ENCODE peak calls at places on chromosome 19, in seven cellular contexts. K is fibroblast of lung; Z is transverse colon; B is CD4-positive, alpha-beta T cell; I is right lobe of liver; A is cardiac muscle cell; M is thoracic aorta. P is an unnamed sample.

GRCh38 chr19:15696654-15697194 is 23.8 kb downstream of the CYP4F12 start:
- DNase-seq in K (no peak), Z (no peak), B (no peak), I (no peak), A (no peak), M (no peak), P (no peak)

GRCh38 chr19:51111606-51112005 is 3.4 kb upstream of the CTU1 start:
- DNase-seq in K (no peak), Z (no peak), B (no peak), I (no peak), A (no peak), M (no peak), P (no peak)

GRCh38 chr19:57473646-57474045 is 3.7 kb downstream of the ZNF772 start:
- DNase-seq in K (peak; percentile 34), Z (no peak), B (no peak), I (no peak), A (peak; percentile 10), M (no peak), P (no peak)

GRCh38 chr19:16886305-16886880 is 2.4 kb upstream of the F2RL3 start:
- DNase-seq in K (peak; percentile 87), Z (peak; percentile 39), B (no peak), I (peak; percentile 62), A (peak; percentile 93), M (no peak), P (no peak)

GRCh38 chr19:45151821-45152503 is 8.8 kb downstream of the NKPD1 start:
- DNase-seq in K (no peak), Z (no peak), B (no peak), I (no peak), A (no peak), M (no peak), P (no peak)

GRCh38 chr19:37981785-37982475 is 74.9 kb downstream of the SIPA1L3 start:
- DNase-seq in K (peak; percentile 29), Z (peak; percentile 76), B (no peak), I (no peak), A (no peak), M (no peak), P (no peak)

GRCh38 chr19:55590621-55591020 is 8.7 kb downstream of the FIZ1 start:
- DNase-seq in K (no peak), Z (no peak), B (no peak), I (no peak), A (peak; percentile 9), M (no peak), P (no peak)

GRCh38 chr19:44066305-44066704 is 5.7 kb upstream of the ZNF284 start:
- DNase-seq in K (no peak), Z (no peak), B (no peak), I (no peak), A (no peak), M (no peak), P (no peak)

GRCh38 chr19:19514215-19514633 is 1.1 kb downstream of the TSSK6 start:
- DNase-seq in K (peak; percentile 84), Z (peak; percentile 60), B (no peak), I (peak; percentile 80), A (peak; percentile 89), M (no peak), P (no peak)

GRCh38 chr19:38685666-38686529 is 38.4 kb downstream of the ACTN4 start:
- DNase-seq in K (peak; percentile 67), Z (no peak), B (no peak), I (no peak), A (peak; percentile 81), M (no peak), P (no peak)

GRCh38 chr19:16435999-16436650 is 35.6 kb downstream of the EPS15L1 start:
- DNase-seq in K (no peak), Z (no peak), B (no peak), I (no peak), A (peak; percentile 70), M (no peak), P (no peak)

GRCh38 chr19:30069535-30070197 is 127.6 kb downstream of the URI1 start:
- DNase-seq in K (no peak), Z (peak; percentile 3), B (no peak), I (no peak), A (no peak), M (no peak), P (no peak)

GRCh38 chr19:6970478-6970877 is 50.8 kb downstream of the MBD3L2B start:
- DNase-seq in K (no peak), Z (no peak), B (no peak), I (no peak), A (no peak), M (no peak), P (no peak)

GRCh38 chr19:51387924-51388389 is at the start of gene LIM2:
- DNase-seq in K (no peak), Z (no peak), B (no peak), I (no peak), A (no peak), M (no peak), P (no peak)

GRCh38 chr19:34851277-34851804 is 75.4 kb upstream of the ZNF30 start:
- DNase-seq in K (no peak), Z (no peak), B (no peak), I (no peak), A (no peak), M (no peak), P (peak; percentile 16)

GRCh38 chr19:51179297-51179696 is 37.2 kb downstream of the SIGLEC7 start:
- DNase-seq in K (no peak), Z (no peak), B (no peak), I (no peak), A (no peak), M (no peak), P (no peak)

DNA sequence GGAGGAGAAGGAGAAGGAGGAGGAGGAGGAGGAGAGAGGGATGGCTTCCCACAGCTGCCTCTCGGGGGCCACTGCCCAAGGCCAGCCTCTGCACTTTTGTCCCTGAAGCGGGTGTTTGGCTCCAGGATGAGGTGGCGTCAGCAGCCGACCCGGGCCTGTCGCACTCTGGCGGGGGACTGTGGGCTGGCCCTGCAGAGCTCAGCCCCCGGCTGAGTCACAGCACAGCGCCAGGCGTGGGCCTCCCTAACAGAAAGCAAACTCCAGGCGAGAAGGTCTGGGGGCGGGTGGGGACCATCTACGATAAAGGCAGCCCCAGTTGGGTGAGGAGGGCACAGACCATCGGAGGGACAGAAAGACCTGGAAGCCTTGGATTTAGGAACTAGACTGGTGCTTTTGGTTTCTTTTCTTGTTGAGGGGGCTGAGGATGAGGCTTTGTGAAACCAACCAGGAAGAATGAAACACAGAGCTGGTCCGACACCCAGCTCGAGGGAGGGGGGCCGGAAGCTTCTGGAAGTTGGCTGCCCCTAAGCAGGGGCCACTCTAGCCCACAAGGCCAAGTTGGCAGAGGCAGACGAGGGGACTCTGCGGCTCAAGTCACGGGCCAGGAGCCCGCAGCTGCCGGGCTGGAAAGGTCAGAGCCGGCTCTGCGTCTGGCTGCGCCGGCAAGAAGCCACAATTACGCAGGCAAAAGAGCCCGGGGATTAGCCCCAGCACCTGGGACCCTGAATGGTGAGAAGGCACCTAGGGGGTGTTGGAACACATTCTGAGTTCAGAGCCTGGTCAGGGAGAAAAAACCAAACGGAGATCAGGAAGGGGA is 18.2 kb downstream of the LSM4 start:
- DNase-seq in K (peak; percentile 88), Z (peak; percentile 75), B (peak; percentile 79), I (peak; percentile 90), A (peak; percentile 89), M (peak; percentile 69), P (no peak)
- TF ChIP-seq CTCF in K (no peak), Z (no peak), B (no peak), I (no peak), A (no peak), M (no peak), P (no peak)

DNA sequence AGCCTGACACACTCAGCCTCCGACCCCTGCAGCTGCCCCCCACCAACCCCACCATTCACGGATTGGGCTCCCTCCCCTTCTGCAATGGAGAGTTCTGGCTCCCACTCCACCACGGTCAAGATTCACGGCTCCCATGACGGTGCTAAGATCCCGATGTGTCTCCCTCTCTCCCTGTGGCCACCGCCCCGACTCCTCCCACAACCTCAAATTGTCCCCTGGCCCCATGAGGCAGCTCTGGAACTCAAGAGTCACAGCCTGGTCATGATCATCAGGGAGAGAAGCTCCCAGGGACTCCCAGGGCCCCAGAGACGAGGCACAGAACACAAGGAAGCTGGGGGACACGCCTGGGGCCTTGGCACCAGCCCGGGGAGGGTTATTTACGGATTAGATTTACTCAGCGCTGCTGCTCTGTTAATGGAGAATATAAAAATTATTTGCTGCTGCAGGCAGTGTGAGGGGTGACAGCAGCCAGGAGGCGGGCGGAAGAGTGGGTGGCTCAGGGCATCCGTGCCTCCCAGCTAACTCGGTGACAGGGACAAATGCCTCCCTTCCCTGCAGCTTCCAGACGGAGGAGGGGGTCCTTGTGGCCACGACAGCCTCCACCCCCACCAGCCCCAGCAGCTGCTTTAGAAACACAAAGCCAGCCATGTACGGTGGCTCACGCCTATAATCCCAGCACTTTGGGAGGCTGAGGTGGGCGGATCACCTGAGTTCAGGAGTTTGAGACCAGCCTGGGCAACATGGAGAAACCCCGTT is 184.2 kb downstream of the PTPRS start:
- DNase-seq in K (no peak), Z (no peak), B (no peak), I (no peak), A (no peak), M (no peak), P (no peak)
- H3K27ac ChIP-seq in K (no peak overlapping the region), Z (no peak overlapping the region), B (no peak overlapping the region), I (no peak overlapping the region), A (peak overlapping the region; percentile 60), M (no peak overlapping the region), P (no peak overlapping the region)

GRCh38 chr19:12035220-12036172 is at the start of gene ZNF433:
- DNase-seq in K (peak; percentile 82), Z (peak; percentile 96), B (peak; percentile 41), I (peak; percentile 96), A (peak; percentile 90), M (peak; percentile 83), P (peak; percentile 98)
- TF ChIP-seq CTCF in K (no peak), Z (no peak), B (no peak), I (no peak), A (no peak), M (no peak), P (no peak)

GRCh38 chr19:42172261-42172660 is 40.0 kb upstream of the POU2F2 start:
- DNase-seq in K (no peak), Z (no peak), B (no peak), I (no peak), A (no peak), M (no peak), P (no peak)
- H3K27ac ChIP-seq in K (no peak overlapping the region), Z (no peak overlapping the region), B (no peak overlapping the region), I (no peak overlapping the region), A (no peak overlapping the region), M (no peak overlapping the region), P (no peak overlapping the region)

DNA sequence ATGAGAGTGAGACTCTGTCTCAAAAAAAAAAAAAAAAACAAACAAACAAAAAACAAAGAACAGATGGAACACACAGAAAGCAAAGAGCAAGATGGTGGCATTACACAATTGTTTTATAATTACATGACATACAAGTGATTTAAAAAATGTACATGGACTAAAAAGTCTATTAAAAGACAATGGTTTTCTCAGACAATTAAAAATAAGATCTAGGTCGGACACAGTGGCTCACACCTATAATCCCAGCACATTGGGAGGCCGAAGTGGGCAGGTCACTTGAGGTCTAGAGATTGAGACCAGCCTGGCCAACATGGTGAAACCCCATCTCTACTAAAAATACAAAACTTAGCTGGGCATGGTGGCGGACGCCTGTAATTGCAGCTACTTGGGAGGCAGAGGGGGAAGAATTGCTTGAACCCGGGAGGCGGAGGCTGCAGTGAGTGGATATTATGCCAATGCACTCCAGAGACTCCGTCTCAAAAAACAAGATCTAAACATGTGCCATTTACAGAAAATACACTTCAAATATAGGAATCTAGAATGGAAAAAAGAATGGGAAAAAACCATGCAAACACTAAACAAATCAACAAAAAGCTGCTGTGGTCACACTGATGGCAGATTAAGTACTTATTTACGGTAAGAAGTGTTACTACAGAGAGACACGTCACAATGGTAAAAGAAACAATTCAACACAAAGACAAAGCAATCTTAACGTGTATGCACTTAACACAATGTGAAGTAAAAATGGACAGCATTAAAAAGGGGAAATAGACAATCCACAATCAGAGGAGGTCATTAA is 26.7 kb downstream of the MIER2 start:
- DNase-seq in K (no peak), Z (no peak), B (no peak), I (no peak), A (no peak), M (no peak), P (no peak)
- TF ChIP-seq CTCF in K (no peak), Z (no peak), B (no peak), I (no peak), A (no peak), M (no peak), P (no peak)